ENCODE peak calls at places on chromosomes 16 and 17, in six cellular contexts. G, X, H, N, L and T are unnamed samples.
A peak's percentile ranks its signal among the peaks of the same experiment; 100 is the strongest.

GRCh38 chr17:76789235-76789788 is 51.4 kb downstream of the MFSD11 start:
- DNase-seq in G (no peak), X (no peak), H (no peak), N (no peak), L (no peak), T (no peak)

GRCh38 chr16:75243667-75244224 is 7.7 kb downstream of the BCAR1 start:
- DNase-seq in G (no peak), X (no peak), H (no peak), N (no peak), L (no peak), T (no peak)

GRCh38 chr16:31177136-31177535 is 2.8 kb upstream of the FUS start:
- DNase-seq in G (peak; percentile 58), X (peak; percentile 74), H (no peak), N (no peak), L (no peak), T (no peak)

GRCh38 chr16:57126412-57126811 is 34.0 kb downstream of the CPNE2 start:
- DNase-seq in G (no peak), X (no peak), H (no peak), N (no peak), L (no peak), T (no peak)

GRCh38 chr17:35161281-35161761 is 13.7 kb downstream of the UNC45B start:
- DNase-seq in G (no peak), X (peak; percentile 35), H (no peak), N (no peak), L (no peak), T (no peak)

GRCh38 chr17:81516439-81516838 is 3.8 kb upstream of the ACTG1 start:
- DNase-seq in G (no peak), X (no peak), H (no peak), N (no peak), L (no peak), T (no peak)

GRCh38 chr17:40422990-40423611 is 5.4 kb upstream of the TOP2A start:
- DNase-seq in G (no peak), X (no peak), H (no peak), N (no peak), L (no peak), T (no peak)

GRCh38 chr17:7915611-7916382 is at the start of gene RNF227:
- DNase-seq in G (peak; percentile 83), X (peak; percentile 84), H (peak; percentile 48), N (peak; percentile 67), L (peak; percentile 95), T (peak; percentile 80)

GRCh38 chr17:8887834-8888703 is 20.6 kb upstream of the PIK3R6 start:
- DNase-seq in G (no peak), X (no peak), H (no peak), N (no peak), L (no peak), T (no peak)

GRCh38 chr17:66200685-66201092 is 8.8 kb upstream of the CEP112 start:
- DNase-seq in G (peak; percentile 66), X (peak; percentile 63), H (peak; percentile 57), N (no peak), L (no peak), T (peak; percentile 54)

GRCh38 chr17:64080174-64080618 is 49.7 kb downstream of the ERN1 start:
- DNase-seq in G (no peak), X (no peak), H (no peak), N (no peak), L (no peak), T (no peak)

GRCh38 chr17:55324296-55324978 is 59.7 kb downstream of the HLF start:
- DNase-seq in G (peak; percentile 17), X (no peak), H (no peak), N (no peak), L (no peak), T (no peak)

GRCh38 chr16:30747331-30747730 is 894 bp upstream of the PHKG2 start:
- DNase-seq in G (no peak), X (no peak), H (no peak), N (no peak), L (no peak), T (no peak)

GRCh38 chr17:43309505-43310329 is 75.9 kb upstream of the RNU2-1 start:
- DNase-seq in G (peak; percentile 26), X (no peak), H (no peak), N (no peak), L (peak; percentile 25), T (no peak)

GRCh38 chr17:57946798-57947358 is 8.3 kb downstream of the CUEDC1 start:
- DNase-seq in G (peak; percentile 69), X (peak; percentile 54), H (peak; percentile 73), N (no peak), L (peak; percentile 67), T (no peak)

GRCh38 chr17:50299776-50300175 is 25.5 kb downstream of the TMEM92 start:
- DNase-seq in G (no peak), X (no peak), H (no peak), N (no peak), L (no peak), T (no peak)

GRCh38 chr16:10741844-10742243 is 1.8 kb upstream of the NUBP1 start:
- DNase-seq in G (no peak), X (no peak), H (no peak), N (no peak), L (no peak), T (no peak)

GRCh38 chr17:72387487-72387886 is 266.7 kb downstream of the SOX9 start:
- DNase-seq in G (no peak), X (no peak), H (no peak), N (no peak), L (no peak), T (no peak)

GRCh38 chr17:2563061-2563460 is 30.4 kb upstream of the PAFAH1B1 start:
- DNase-seq in G (no peak), X (no peak), H (no peak), N (no peak), L (peak; percentile 65), T (no peak)

GRCh38 chr17:38735161-38735997 is 5.2 kb downstream of the CISD3 start:
- DNase-seq in G (peak; percentile 67), X (peak; percentile 78), H (peak; percentile 76), N (peak; percentile 65), L (peak; percentile 70), T (no peak)